ENCODE peak calls at places on chromosomes 12 and 14, in nine cellular contexts. I, K, E, U, W, N, A, H and Z are unnamed samples.

GRCh38 chr12:81439344-81439743 is 319.8 kb downstream of the PPFIA2 start:
- DNase-seq in W (no peak), I (no peak), K (no peak), U (no peak), A (no peak), E (no peak), N (no peak), H (no peak), Z (no peak)

GRCh38 chr12:32084017-32084688 is 22.5 kb upstream of the BICD1 start:
- DNase-seq in W (no peak), A (no peak), H (no peak), I (no peak), U (no peak), N (no peak), E (no peak), K (no peak), Z (no peak)

GRCh38 chr14:94689218-94689984 is 77.2 kb downstream of the SERPINA3 start:
- DNase-seq in U (peak; percentile 53), W (peak; percentile 14), I (peak; percentile 81), E (peak; percentile 92), N (no peak), H (peak; percentile 42), A (peak; percentile 70), K (peak; percentile 52), Z (peak; percentile 42)

GRCh38 chr12:121036810-121037326 is 2.2 kb downstream of the OASL start:
- DNase-seq in N (peak; percentile 76), H (peak; percentile 29), A (no peak), W (no peak), K (no peak), E (no peak), U (peak; percentile 29), I (no peak), Z (peak; percentile 61)

GRCh38 chr12:111045941-111046340 is 125.6 kb upstream of the MYL2 start:
- DNase-seq in K (no peak), H (no peak), N (no peak), U (no peak), E (no peak), A (no peak), W (no peak), I (no peak), Z (no peak)

GRCh38 chr12:76782440-76782996 is 18.6 kb downstream of the ZDHHC17 start:
- DNase-seq in H (no peak), E (no peak), N (no peak), A (no peak), W (no peak), U (no peak), K (no peak), I (no peak), Z (no peak)

GRCh38 chr12:67766370-67766769 is 117.8 kb downstream of the DYRK2 start:
- DNase-seq in H (no peak), W (peak; percentile 30), E (no peak), K (no peak), U (peak; percentile 68), N (peak; percentile 91), A (no peak), I (no peak), Z (peak; percentile 67)

GRCh38 chr12:3389911-3390310 is 101.1 kb upstream of the PRMT8 start:
- DNase-seq in K (no peak), N (no peak), E (no peak), I (no peak), H (no peak), W (no peak), A (no peak), U (no peak), Z (no peak)

GRCh38 chr14:89186850-89187376 is 230.1 kb downstream of the FOXN3 start:
- DNase-seq in A (no peak), U (no peak), H (no peak), W (no peak), I (no peak), K (no peak), N (no peak), E (no peak), Z (no peak)

GRCh38 chr14:105499256-105500035 is 8.4 kb downstream of the TEDC1 start:
- DNase-seq in U (no peak), A (peak; percentile 37), H (no peak), W (no peak), E (peak; percentile 86), I (no peak), K (peak; percentile 89), N (no peak), Z (no peak)

GRCh38 chr12:120818416-120818815 is 85.7 kb downstream of the SPPL3 start:
- DNase-seq in I (no peak), U (no peak), H (no peak), N (no peak), A (no peak), K (no peak), W (no peak), E (no peak), Z (no peak)

GRCh38 chr12:10368206-10369171 is 21.4 kb downstream of the KLRK1 start:
- DNase-seq in E (no peak), K (no peak), A (no peak), H (no peak), I (no peak), N (no peak), U (no peak), W (no peak), Z (no peak)

GRCh38 chr14:79136437-79137430 is 966.6 kb downstream of the NRXN3 start:
- DNase-seq in K (peak; percentile 14), A (no peak), H (no peak), U (peak; percentile 9), W (no peak), E (no peak), I (no peak), N (no peak), Z (no peak)

GRCh38 chr14:21106506-21107359 is 5.9 kb downstream of the TMEM253 start:
- DNase-seq in K (peak; percentile 88), I (peak; percentile 70), A (peak; percentile 89), N (peak; percentile 69), H (peak; percentile 75), E (no peak), U (peak; percentile 77), W (peak; percentile 74), Z (peak; percentile 74)

GRCh38 chr14:95956601-95957460 is 80.2 kb downstream of the TUNAR start:
- DNase-seq in E (no peak), U (no peak), H (no peak), A (no peak), I (no peak), N (no peak), W (no peak), K (no peak), Z (no peak)

GRCh38 chr14:47822326-47822725 is 146.9 kb upstream of the MDGA2 start:
- DNase-seq in K (no peak), H (no peak), U (no peak), I (no peak), E (no peak), A (no peak), N (no peak), W (no peak), Z (no peak)

GRCh38 chr12:113591480-113591971 is 119.9 kb upstream of the LHX5 start:
- DNase-seq in I (peak; percentile 65), U (no peak), N (no peak), K (no peak), W (no peak), A (no peak), E (no peak), H (peak; percentile 6), Z (no peak)

GRCh38 chr14:75661499-75661814 is 411 bp downstream of the TTLL5 start:
- DNase-seq in E (no peak), A (no peak), I (no peak), K (no peak), H (no peak), N (no peak), W (no peak), U (no peak), Z (no peak)

GRCh38 chr14:51023964-51024363 is 70.9 kb downstream of the TRIM9 start:
- DNase-seq in E (no peak), N (no peak), U (peak; percentile 8), K (peak; percentile 70), A (no peak), W (no peak), H (no peak), I (no peak), Z (no peak)

GRCh38 chr14:33835677-33836076 is 115.2 kb downstream of the EGLN3 start:
- DNase-seq in A (no peak), H (no peak), U (no peak), W (no peak), K (no peak), N (no peak), I (no peak), E (no peak), Z (no peak)

GRCh38 chr14:68297871-68298468 is 478.4 kb downstream of the RAD51B start:
- DNase-seq in N (peak; percentile 32), H (no peak), U (peak; percentile 54), I (no peak), W (peak; percentile 12), A (no peak), K (no peak), E (no peak), Z (peak; percentile 3)

GRCh38 chr12:4109826-4110225 is 163.7 kb upstream of the CCND2 start:
- DNase-seq in A (no peak), I (no peak), W (no peak), U (no peak), K (no peak), E (peak; percentile 56), H (no peak), N (no peak), Z (no peak)

GRCh38 chr12:104133861-104134260 is 4.1 kb downstream of the NFYB start:
- DNase-seq in A (no peak), N (peak; percentile 23), W (peak; percentile 12), H (no peak), K (no peak), E (no peak), I (no peak), U (peak; percentile 14), Z (no peak)

GRCh38 chr12:93381183-93381975 is 3.7 kb downstream of the NUDT4 start:
- DNase-seq in E (no peak), H (no peak), U (no peak), W (no peak), I (no peak), N (no peak), K (no peak), A (no peak), Z (no peak)

GRCh38 chr14:91228112-91229004 is 16.1 kb downstream of the GPR68 start:
- DNase-seq in K (no peak), I (peak; percentile 88), H (peak; percentile 80), W (no peak), A (no peak), N (peak; percentile 73), E (no peak), U (peak; percentile 74), Z (peak; percentile 78)

GRCh38 chr12:124767075-124767821 is 96.4 kb downstream of the SCARB1 start:
- DNase-seq in H (peak; percentile 81), W (peak; percentile 58), K (peak; percentile 81), E (peak; percentile 94), N (peak; percentile 55), U (peak; percentile 78), I (peak; percentile 87), A (peak; percentile 90), Z (peak; percentile 54)

GRCh38 chr12:122099280-122099749 is 20.8 kb downstream of the MLXIP start:
- DNase-seq in E (no peak), U (no peak), H (no peak), K (no peak), N (no peak), I (no peak), W (no peak), A (no peak), Z (no peak)

GRCh38 chr14:95185452-95186392 is 28.4 kb upstream of the DICER1 start:
- DNase-seq in U (peak; percentile 3), E (no peak), A (peak; percentile 72), N (peak; percentile 61), K (no peak), H (no peak), W (no peak), I (no peak), Z (peak; percentile 37)

GRCh38 chr12:116065561-116065960 is 211.9 kb downstream of the MED13L start:
- DNase-seq in H (no peak), N (no peak), I (no peak), A (no peak), U (no peak), E (no peak), W (no peak), K (no peak), Z (no peak)

GRCh38 chr12:116651089-116651488 is 86.8 kb downstream of the SPRING1 start:
- DNase-seq in H (no peak), E (no peak), N (no peak), K (no peak), W (no peak), U (no peak), A (no peak), I (no peak), Z (no peak)